ENCODE peak calls at places on chromosomes 7 and 10, in six cellular contexts. O, D, R, W, U and T are unnamed samples.

GRCh38 chr7:113464096-113464855 is 345.9 kb upstream of the SMIM30 start:
- DNase-seq in O (no peak), D (no peak), R (no peak), W (no peak), U (no peak), T (no peak)

GRCh38 chr10:9579110-9579705 is 1438.5 kb upstream of the CELF2 start:
- DNase-seq in O (no peak), D (no peak), R (peak), W (no peak), U (no peak), T (no peak)

GRCh38 chr7:12297283-12297682 is 86.2 kb downstream of the TMEM106B start:
- DNase-seq in O (no peak), D (no peak), R (no peak), W (no peak), U (no peak), T (no peak)

GRCh38 chr10:119521443-119522204 is 20.9 kb downstream of the RGS10 start:
- DNase-seq in O (peak), D (peak), R (no peak), W (no peak), U (no peak), T (no peak)

GRCh38 chr10:78866731-78867554 is 201.8 kb upstream of the ZMIZ1 start:
- DNase-seq in O (no peak), D (no peak), R (no peak), W (no peak), U (no peak), T (no peak)

GRCh38 chr10:34612446-34612845 is 202.7 kb downstream of the PARD3 start:
- DNase-seq in O (peak), D (no peak), R (no peak), W (no peak), U (no peak), T (no peak)

GRCh38 chr7:47428052-47428779 is 153.7 kb downstream of the TNS3 start:
- DNase-seq in O (peak), D (no peak), R (no peak), W (no peak), U (no peak), T (peak)

GRCh38 chr10:73529089-73529832 is 33.4 kb upstream of the PPP3CB start:
- DNase-seq in O (peak), D (peak), R (peak), W (no peak), U (no peak), T (peak)

GRCh38 chr7:696426-697258 is 29.9 kb upstream of the DNAAF5 start:
- DNase-seq in O (peak), D (no peak), R (no peak), W (no peak), U (no peak), T (no peak)

GRCh38 chr10:27701971-27702537 is 43.6 kb downstream of the MKX start:
- DNase-seq in O (no peak), D (no peak), R (no peak), W (no peak), U (no peak), T (no peak)

GRCh38 chr7:6530626-6531491 is 20.4 kb downstream of the GRID2IP start:
- DNase-seq in O (no peak), D (peak), R (no peak), W (peak), U (no peak), T (peak)

GRCh38 chr10:46268076-46268881 is 18.5 kb upstream of the ANTXRL start:
- DNase-seq in O (no peak), D (no peak), R (no peak), W (no peak), U (no peak), T (no peak)

GRCh38 chr7:33940503-33940902 is 35.2 kb downstream of the BMPER start:
- DNase-seq in O (no peak), D (no peak), R (peak), W (no peak), U (no peak), T (no peak)

GRCh38 chr7:70360557-70360956 is 762.3 kb downstream of the AUTS2 start:
- DNase-seq in O (no peak), D (no peak), R (no peak), W (no peak), U (no peak), T (no peak)

GRCh38 chr10:34850558-34850957 is 35.5 kb upstream of the PARD3 start:
- DNase-seq in O (no peak), D (no peak), R (no peak), W (no peak), U (no peak), T (no peak)

GRCh38 chr7:87147500-87147899 is 4.8 kb upstream of the DMTF1 start:
- DNase-seq in O (no peak), D (no peak), R (no peak), W (no peak), U (no peak), T (no peak)

GRCh38 chr10:1272762-1273161 is 216.6 kb downstream of the WDR37 start:
- DNase-seq in O (no peak), D (no peak), R (no peak), W (no peak), U (no peak), T (no peak)

GRCh38 chr10:96789571-96790108 is 42.5 kb upstream of the LCOR start:
- DNase-seq in O (no peak), D (peak), R (no peak), W (no peak), U (no peak), T (no peak)

GRCh38 chr7:27112960-27113949 is 10.8 kb upstream of the HOXA2 start:
- DNase-seq in O (peak), D (peak), R (no peak), W (no peak), U (no peak), T (peak)

GRCh38 chr7:123241809-123242208 is 42.0 kb upstream of the SLC13A1 start:
- DNase-seq in O (no peak), D (no peak), R (no peak), W (no peak), U (no peak), T (peak)

GRCh38 chr7:66629659-66630058 is 978 bp downstream of the KCTD7 start:
- DNase-seq in O (peak), D (no peak), R (no peak), W (no peak), U (no peak), T (no peak)